ENCODE peak calls at places on chromosomes 4 and X, in ten cellular contexts. H, T, C, S, M, I, G, A, F and O are unnamed samples.
A peak's percentile ranks its signal among the peaks of the same experiment; 100 is the strongest.

GRCh38 chr4:143336828-143337599 is at the start of gene GAB1:
- DNase-seq in H (peak; percentile 92), T (peak; percentile 67), C (no peak), S (peak; percentile 74), M (peak; percentile 77), I (peak; percentile 87), G (peak; percentile 85), A (peak; percentile 90), F (peak; percentile 80), O (no peak)

GRCh38 chr4:102687982-102688433 is 72.8 kb downstream of the MANBA start:
- DNase-seq in H (no peak), T (no peak), C (no peak), S (no peak), M (no peak), I (no peak), G (no peak), A (no peak), F (no peak), O (no peak)

GRCh38 chrX:38312436-38312835 is 14.9 kb downstream of the RPGR start:
- DNase-seq in H (no peak), T (no peak), C (no peak), S (no peak), M (no peak), I (no peak), G (no peak), A (peak; percentile 83), F (no peak), O (no peak)

GRCh38 chr4:108762559-108763225 is at the start of gene ETNPPL:
- DNase-seq in H (peak; percentile 47), T (no peak), C (no peak), S (peak; percentile 16), M (peak; percentile 31), I (peak; percentile 50), G (peak; percentile 86), A (peak; percentile 41), F (peak; percentile 47), O (no peak)

GRCh38 chr4:101977096-101977495 is 186.6 kb downstream of the BANK1 start:
- DNase-seq in H (peak; percentile 70), T (no peak), C (no peak), S (no peak), M (no peak), I (no peak), G (no peak), A (peak; percentile 99), F (no peak), O (no peak)

GRCh38 chr4:1289232-1290164 is at the start of gene MAEA:
- DNase-seq in H (peak; percentile 99), T (peak; percentile 93), C (peak; percentile 94), S (peak; percentile 98), M (peak; percentile 98), I (peak; percentile 98), G (peak; percentile 97), A (peak; percentile 99), F (peak; percentile 97), O (peak; percentile 94)

GRCh38 chrX:118519411-118520205 is 24.0 kb downstream of the DOCK11 start:
- DNase-seq in H (no peak), T (no peak), C (no peak), S (no peak), M (no peak), I (no peak), G (no peak), A (peak; percentile 71), F (no peak), O (no peak)

GRCh38 chr4:108370291-108370690 is 201.6 kb upstream of the LEF1 start:
- DNase-seq in H (no peak), T (no peak), C (no peak), S (no peak), M (no peak), I (no peak), G (no peak), A (no peak), F (no peak), O (no peak)

GRCh38 chrX:121238093-121238492 is 190.7 kb downstream of the GLUD2 start:
- DNase-seq in H (no peak), T (no peak), C (no peak), S (no peak), M (no peak), I (no peak), G (no peak), A (no peak), F (no peak), O (no peak)

GRCh38 chrX:9493936-9494335 is 29.1 kb downstream of the TBL1X start:
- DNase-seq in H (no peak), T (no peak), C (no peak), S (no peak), M (no peak), I (no peak), G (no peak), A (peak; percentile 63), F (no peak), O (no peak)

GRCh38 chrX:30830544-30830943 is 58.5 kb downstream of the TAB3 start:
- DNase-seq in H (no peak), T (no peak), C (no peak), S (no peak), M (no peak), I (no peak), G (no peak), A (no peak), F (no peak), O (no peak)

GRCh38 chrX:30835373-30835772 is 53.7 kb downstream of the TAB3 start:
- DNase-seq in H (peak; percentile 16), T (no peak), C (no peak), S (no peak), M (no peak), I (no peak), G (no peak), A (no peak), F (no peak), O (no peak)

DNA sequence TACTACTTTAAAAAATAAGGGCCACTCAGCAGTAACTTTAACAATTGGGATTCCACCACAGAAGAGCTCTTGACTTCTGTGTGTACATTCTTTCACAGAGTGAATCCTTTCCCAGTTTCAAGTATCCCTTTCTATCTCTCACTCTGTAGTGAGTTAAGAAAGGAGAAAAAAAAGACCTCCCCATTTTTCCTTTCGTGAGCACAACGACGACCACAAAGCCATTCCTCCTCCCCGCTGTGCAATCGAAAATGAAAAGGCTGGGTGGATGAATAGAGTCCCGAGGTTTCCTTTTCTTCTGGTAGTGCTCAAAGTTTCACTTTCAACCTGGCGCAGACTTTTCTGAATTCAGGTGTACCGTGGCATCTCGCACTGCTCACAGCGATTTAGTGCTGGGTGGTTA is 58.0 kb downstream of the TAB3 start:
- DNase-seq in H (no peak), T (no peak), C (no peak), S (no peak), M (no peak), I (no peak), G (no peak), A (no peak), F (no peak), O (no peak)
- H3K9me3 ChIP-seq in H (no peaks in the 10 kb centered on the region), T (no peaks in the 10 kb centered on the region), C (no peaks in the 10 kb centered on the region), S (no peaks in the 10 kb centered on the region), M (no peaks in the 10 kb centered on the region), I (no peaks in the 10 kb centered on the region), G (no peaks in the 10 kb centered on the region), A (no peaks in the 10 kb centered on the region), F (no peaks in the 10 kb centered on the region), O (no peaks in the 10 kb centered on the region)

GRCh38 chr4:139317635-139318034 is 15.4 kb upstream of the NDUFC1 start:
- DNase-seq in H (no peak), T (no peak), C (no peak), S (no peak), M (no peak), I (no peak), G (no peak), A (no peak), F (no peak), O (no peak)
- H3K9me3 ChIP-seq in H (no peaks in the 10 kb centered on the region), T (no peaks in the 10 kb centered on the region), C (peaks cover 2% of the 10 kb centered on the region), S (no peaks in the 10 kb centered on the region), M (no peaks in the 10 kb centered on the region), I (no peaks in the 10 kb centered on the region), G (no peaks in the 10 kb centered on the region), A (no peaks in the 10 kb centered on the region), F (no peaks in the 10 kb centered on the region), O (no peaks in the 10 kb centered on the region)

GRCh38 chrX:46531442-46531841 is 13.8 kb downstream of the ZNF674 start:
- DNase-seq in H (no peak), T (no peak), C (no peak), S (no peak), M (no peak), I (no peak), G (no peak), A (no peak), F (no peak), O (no peak)
- H3K9me3 ChIP-seq in H (no peaks in the 10 kb centered on the region), T (no peaks in the 10 kb centered on the region), C (no peaks in the 10 kb centered on the region), S (no peaks in the 10 kb centered on the region), M (no peaks in the 10 kb centered on the region), I (no peaks in the 10 kb centered on the region), G (no peaks in the 10 kb centered on the region), A (no peaks in the 10 kb centered on the region), F (no peaks in the 10 kb centered on the region), O (no peaks in the 10 kb centered on the region)

DNA sequence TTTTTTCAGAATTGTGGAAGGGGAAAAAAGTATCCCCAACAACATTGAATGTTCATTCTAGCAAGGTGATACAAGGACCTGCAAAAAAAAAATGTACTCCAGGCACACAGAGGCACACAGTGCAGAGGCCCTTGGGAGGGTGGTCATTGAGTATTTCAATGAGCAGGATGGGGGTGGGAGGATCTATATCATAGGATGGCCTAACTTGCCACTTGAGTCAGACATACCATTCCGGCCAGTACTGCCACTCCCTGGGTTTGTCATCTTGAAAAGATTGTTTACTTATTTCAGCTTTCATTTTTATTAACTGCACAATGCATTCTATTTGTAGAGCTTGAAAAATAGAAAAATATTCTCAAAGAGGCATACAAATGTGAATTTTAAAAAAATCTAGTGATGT is 18.7 kb downstream of the ZNF595 start:
- DNase-seq in H (no peak), T (no peak), C (no peak), S (no peak), M (no peak), I (no peak), G (no peak), A (no peak), F (no peak), O (no peak)
- H3K9me3 ChIP-seq in H (peaks cover 79% of the 10 kb centered on the region), T (no peaks in the 10 kb centered on the region), C (peaks cover 56% of the 10 kb centered on the region), S (peaks cover 18% of the 10 kb centered on the region), M (peaks cover 12% of the 10 kb centered on the region), I (peaks cover 74% of the 10 kb centered on the region), G (peaks cover 67% of the 10 kb centered on the region), A (peaks cover 4% of the 10 kb centered on the region), F (peaks cover 88% of the 10 kb centered on the region), O (peaks cover 16% of the 10 kb centered on the region)